ENCODE peak calls at places on chromosomes 16 and 17, in nine cellular contexts. M is HT-29; C is activated CD4-positive, alpha-beta T cell treated with anti-CD3 and anti-CD28 coated beads, Interleukin-2, amount 50 U/mL, for 1 hour; Z is fibroblast of lung; D is midbrain; J is anterior cingulate cortex; P is sciatic nerve; O is Peyer's patch; W is stimulated activated naive CD4-positive, alpha-beta T cell. Q is an unnamed sample.

GRCh38 chr17:47999612-48000011 is 28.7 kb downstream of the CDK5RAP3 start:
- DNase-seq in O (no peak), W (no peak), C (no peak), P (no peak), J (no peak), Z (no peak), D (no peak), M (peak), Q (peak)

GRCh38 chr17:17060001-17060929 is 18.0 kb downstream of the MPRIP start:
- DNase-seq in Z (no peak), W (no peak), J (no peak), O (peak), P (peak), C (no peak), M (no peak), D (no peak), Q (no peak)

GRCh38 chr16:1825864-1826690 is 548 bp downstream of the HAGH start:
- DNase-seq in W (peak), D (peak), P (peak), C (peak), O (peak), M (peak), Z (no peak), J (no peak), Q (peak)

GRCh38 chr17:10205549-10206185 is 7.3 kb upstream of the GAS7 start:
- DNase-seq in P (no peak), W (no peak), C (no peak), Z (no peak), J (no peak), M (no peak), O (no peak), D (no peak), Q (no peak)

GRCh38 chr16:84899414-84899813 is 79.6 kb downstream of the CRISPLD2 start:
- DNase-seq in O (no peak), Z (no peak), C (no peak), W (no peak), M (no peak), P (no peak), J (no peak), D (no peak), Q (no peak)

GRCh38 chr17:81558941-81559806 is 7.0 kb upstream of the FAAP100 start:
- DNase-seq in W (no peak), C (no peak), P (no peak), D (no peak), M (no peak), J (no peak), Z (no peak), O (no peak), Q (no peak)

GRCh38 chr16:75385507-75386152 is 47.7 kb downstream of the CFDP1 start:
- DNase-seq in Z (peak), J (no peak), P (no peak), D (peak), O (no peak), M (peak), C (no peak), W (peak), Q (peak)

GRCh38 chr16:27999687-28000086 is 63.8 kb downstream of the GSG1L start:
- DNase-seq in Z (no peak), O (no peak), D (no peak), J (no peak), M (no peak), C (no peak), W (no peak), P (no peak), Q (no peak)

GRCh38 chr17:17328251-17328650 is 25.1 kb downstream of the NT5M start:
- DNase-seq in P (peak), W (no peak), C (no peak), J (no peak), D (no peak), O (no peak), Z (no peak), M (no peak), Q (no peak)

GRCh38 chr16:35011-35775 is 18.2 kb downstream of the POLR3K start:
- DNase-seq in Z (no peak), W (no peak), D (peak), C (no peak), O (peak), M (no peak), P (no peak), J (no peak), Q (no peak)

GRCh38 chr16:14564881-14565687 is 65.0 kb downstream of the PARN start:
- DNase-seq in D (no peak), J (no peak), W (no peak), M (no peak), P (no peak), Z (peak), O (no peak), C (no peak), Q (no peak)

GRCh38 chr16:67165121-67166034 is 833 bp downstream of the HSF4 start:
- DNase-seq in O (peak), J (no peak), C (no peak), D (no peak), W (no peak), M (no peak), Z (no peak), P (no peak), Q (no peak)

GRCh38 chr17:81043725-81044427 is 8.9 kb downstream of the BAIAP2 start:
- DNase-seq in M (peak), P (no peak), J (no peak), C (no peak), W (no peak), O (no peak), Z (no peak), D (no peak), Q (peak)

GRCh38 chr17:33686171-33686570 is 393.1 kb upstream of the ASIC2 start:
- DNase-seq in D (no peak), W (no peak), C (no peak), Z (no peak), J (no peak), O (no peak), P (no peak), M (peak), Q (no peak)

GRCh38 chr16:22316411-22316811 is 19.2 kb downstream of the POLR3E start:
- DNase-seq in C (no peak), J (no peak), O (peak), D (no peak), W (no peak), M (no peak), P (peak), Z (no peak), Q (no peak)

GRCh38 chr16:79868841-79869240 is 268.3 kb upstream of the MAF start:
- DNase-seq in D (no peak), C (no peak), W (no peak), M (no peak), Z (no peak), O (no peak), J (no peak), P (no peak), Q (no peak)

GRCh38 chr17:80455328-80455710 is 21.1 kb downstream of the NPTX1 start:
- DNase-seq in M (no peak), C (peak), O (no peak), W (peak), J (no peak), P (no peak), D (peak), Z (no peak), Q (peak)

GRCh38 chr17:40538019-40538935 is 27.0 kb downstream of the CCR7 start:
- DNase-seq in C (no peak), D (peak), M (no peak), O (no peak), W (no peak), Z (no peak), P (peak), J (no peak), Q (no peak)

GRCh38 chr16:61780161-61780560 is 256.1 kb downstream of the CDH8 start:
- DNase-seq in C (no peak), J (no peak), D (no peak), P (no peak), M (no peak), Z (no peak), O (no peak), W (no peak), Q (no peak)

GRCh38 chr17:34420254-34420766 is 57.3 kb upstream of the CCL1 start:
- DNase-seq in M (peak), C (peak), J (no peak), O (peak), W (peak), P (peak), Z (peak), D (peak), Q (peak)

GRCh38 chr17:76271669-76272540 is 6.8 kb downstream of the UBALD2 start:
- DNase-seq in O (peak), J (no peak), P (no peak), D (no peak), M (no peak), W (peak), Z (no peak), C (peak), Q (no peak)

GRCh38 chr16:50478773-50479149 is 69.4 kb upstream of the NKD1 start:
- DNase-seq in P (no peak), Z (no peak), M (no peak), J (no peak), D (no peak), C (no peak), W (no peak), O (no peak), Q (no peak)

GRCh38 chr17:42329025-42329976 is 41.0 kb downstream of the STAT5A start:
- DNase-seq in P (no peak), M (no peak), C (no peak), W (no peak), D (no peak), J (no peak), Z (peak), O (no peak), Q (no peak)

GRCh38 chr17:48539177-48539576 is 5.7 kb downstream of the HOXB2 start:
- DNase-seq in D (no peak), C (no peak), J (no peak), P (peak), M (no peak), O (no peak), Z (peak), W (no peak), Q (no peak)

GRCh38 chr16:69566437-69567030 is 768 bp downstream of the NFAT5 start:
- DNase-seq in W (peak), P (peak), Z (peak), C (peak), O (peak), D (peak), M (peak), J (no peak), Q (no peak)

GRCh38 chr17:15446036-15446435 is 21.4 kb downstream of the CDRT4 start:
- DNase-seq in C (no peak), Z (no peak), J (no peak), W (no peak), D (no peak), O (no peak), M (no peak), P (no peak), Q (no peak)

GRCh38 chr17:75064867-75065561 is 18.0 kb downstream of the KCTD2 start:
- DNase-seq in D (no peak), C (no peak), W (no peak), J (no peak), O (no peak), Z (no peak), M (no peak), P (no peak), Q (no peak)

GRCh38 chr17:70447588-70447987 is 278.3 kb downstream of the KCNJ2 start:
- DNase-seq in D (no peak), P (no peak), J (no peak), C (no peak), O (no peak), Z (no peak), M (no peak), W (no peak), Q (no peak)

GRCh38 chr17:62565817-62566216 is 61.7 kb upstream of the MRC2 start:
- DNase-seq in W (no peak), Z (no peak), P (no peak), O (no peak), J (no peak), D (no peak), M (no peak), C (no peak), Q (no peak)

GRCh38 chr17:34378664-34379101 is 15.7 kb upstream of the CCL1 start:
- DNase-seq in Z (peak), W (no peak), J (no peak), O (peak), P (no peak), D (no peak), C (no peak), M (no peak), Q (no peak)